ENCODE peak calls at places on chromosomes 4 and X, in six cellular contexts. R, K, F, G, X and D are unnamed samples.
A peak's percentile ranks its signal among the peaks of the same experiment; 100 is the strongest.

GRCh38 chrX:48468693-48469691 is 1.1 kb downstream of the SLC38A5 start:
- DNase-seq in R (no peak), K (no peak), F (no peak), G (no peak), X (no peak), D (no peak)

GRCh38 chrX:106300656-106301055 is 132.6 kb downstream of the PWWP3B start:
- DNase-seq in R (no peak), K (no peak), F (no peak), G (no peak), X (no peak), D (no peak)

GRCh38 chr4:110850461-110851447 is 227.9 kb upstream of the PITX2 start:
- DNase-seq in R (peak; percentile 95), K (no peak), F (no peak), G (no peak), X (no peak), D (no peak)

GRCh38 chrX:68696267-68696666 is 48.8 kb downstream of the STARD8 start:
- DNase-seq in R (no peak), K (no peak), F (no peak), G (no peak), X (no peak), D (no peak)

GRCh38 chr4:8735236-8736082 is 136.2 kb downstream of the HMX1 start:
- DNase-seq in R (no peak), K (no peak), F (no peak), G (no peak), X (no peak), D (no peak)

GRCh38 chr4:122873752-122874151 is 47.1 kb downstream of the FGF2 start:
- DNase-seq in R (no peak), K (no peak), F (no peak), G (peak; percentile 82), X (no peak), D (no peak)

GRCh38 chr4:10380695-10381094 is 76.5 kb downstream of the ZNF518B start:
- DNase-seq in R (no peak), K (no peak), F (no peak), G (no peak), X (no peak), D (no peak)

GRCh38 chrX:39850630-39851152 is 247.1 kb downstream of the BCOR start:
- DNase-seq in R (peak; percentile 41), K (no peak), F (no peak), G (no peak), X (no peak), D (peak; percentile 27)

GRCh38 chrX:119391279-119391678 is 7.9 kb upstream of the SLC25A43 start:
- DNase-seq in R (peak; percentile 20), K (no peak), F (no peak), G (no peak), X (no peak), D (no peak)

GRCh38 chr4:1251773-1252066 is 2.8 kb upstream of the CTBP1 start:
- DNase-seq in R (no peak), K (no peak), F (no peak), G (no peak), X (no peak), D (no peak)

GRCh38 chrX:136250191-136251041 is 784 bp downstream of the MAP7D3 start:
- DNase-seq in R (peak; percentile 18), K (no peak), F (no peak), G (peak; percentile 31), X (peak; percentile 9), D (no peak)

GRCh38 chr4:107825072-107825789 is 499 bp downstream of the SGMS2 start:
- DNase-seq in R (peak; percentile 62), K (no peak), F (no peak), G (peak; percentile 69), X (peak; percentile 29), D (no peak)

GRCh38 chr4:107009196-107009595 is 26.9 kb downstream of the DKK2 start:
- DNase-seq in R (no peak), K (no peak), F (no peak), G (no peak), X (no peak), D (no peak)

GRCh38 chrX:88991583-88992132 is 244.6 kb downstream of the CPXCR1 start:
- DNase-seq in R (no peak), K (no peak), F (no peak), G (no peak), X (no peak), D (no peak)

GRCh38 chr4:180084561-180084960 is 2158.6 kb upstream of the TENM3 start:
- DNase-seq in R (no peak), K (no peak), F (no peak), G (no peak), X (no peak), D (no peak)

GRCh38 chr4:74374561-74375327 is 9.8 kb downstream of the EREG start:
- DNase-seq in R (peak; percentile 60), K (no peak), F (no peak), G (peak; percentile 95), X (no peak), D (no peak)